ENCODE peak calls at places on chromosomes 5 and 9, in seven cellular contexts. Y is H1, K is GM20000, L is MM.1S, R is tibial artery, B is spleen, T is endothelial cell. D is an unnamed sample.

GRCh38 chr5:140855772-140856674 is at the start of gene PCDHA10:
- DNase-seq in Y (no peak), K (no peak), L (no peak), R (no peak), B (no peak), T (no peak), D (no peak)

GRCh38 chr5:66814146-66814991 is 218.2 kb downstream of the MAST4 start:
- DNase-seq in Y (no peak), K (peak; percentile 65), L (peak; percentile 61), R (no peak), B (no peak), T (peak; percentile 50), D (no peak)

GRCh38 chr5:150206076-150206779 is 16.4 kb downstream of the SLC6A7 start:
- DNase-seq in Y (no peak), K (no peak), L (no peak), R (no peak), B (no peak), T (no peak), D (no peak)

GRCh38 chr9:90813523-90813922 is 11.9 kb downstream of the SYK start:
- DNase-seq in Y (no peak), K (no peak), L (no peak), R (no peak), B (no peak), T (no peak), D (no peak)

GRCh38 chr5:172559004-172559932 is 81.8 kb upstream of the NEURL1B start:
- DNase-seq in Y (no peak), K (no peak), L (no peak), R (no peak), B (peak; percentile 49), T (no peak), D (peak; percentile 78)

GRCh38 chr5:68243681-68244080 is 28.1 kb downstream of the PIK3R1 start:
- DNase-seq in Y (no peak), K (no peak), L (no peak), R (no peak), B (no peak), T (no peak), D (no peak)

GRCh38 chr5:88785396-88786216 is 97.4 kb downstream of the MEF2C start:
- DNase-seq in Y (peak; percentile 5), K (no peak), L (no peak), R (no peak), B (no peak), T (no peak), D (no peak)

GRCh38 chr5:151707566-151707965 is 20.9 kb upstream of the SPARC start:
- DNase-seq in Y (no peak), K (no peak), L (no peak), R (no peak), B (no peak), T (no peak), D (no peak)

GRCh38 chr5:75756191-75756590 is 39.0 kb upstream of the POC5 start:
- DNase-seq in Y (no peak), K (no peak), L (no peak), R (no peak), B (no peak), T (no peak), D (no peak)

GRCh38 chr9:69674112-69674511 is 1.9 kb upstream of the APBA1 start:
- DNase-seq in Y (no peak), K (no peak), L (no peak), R (no peak), B (no peak), T (no peak), D (no peak)

GRCh38 chr9:18910435-18910834 is 122.6 kb downstream of the SAXO1 start:
- DNase-seq in Y (no peak), K (no peak), L (no peak), R (no peak), B (no peak), T (no peak), D (no peak)

GRCh38 chr9:5832093-5832542 is 799 bp downstream of the ERMP1 start:
- DNase-seq in Y (no peak), K (no peak), L (peak; percentile 32), R (no peak), B (no peak), T (no peak), D (no peak)

GRCh38 chr5:55071413-55071812 is 31.0 kb upstream of the GZMA start:
- DNase-seq in Y (no peak), K (no peak), L (no peak), R (no peak), B (no peak), T (no peak), D (no peak)

GRCh38 chr5:173679909-173680626 is 63.6 kb upstream of the BOD1 start:
- DNase-seq in Y (no peak), K (no peak), L (peak; percentile 36), R (no peak), B (no peak), T (no peak), D (no peak)

GRCh38 chr5:113044776-113045175 is 68.2 kb downstream of the DCP2 start:
- DNase-seq in Y (no peak), K (no peak), L (no peak), R (no peak), B (no peak), T (no peak), D (peak; percentile 54)

GRCh38 chr9:136448655-136449054 is 9.0 kb upstream of the INPP5E start:
- DNase-seq in Y (no peak), K (no peak), L (no peak), R (no peak), B (no peak), T (no peak), D (no peak)

GRCh38 chr5:90434116-90434714 is 24.7 kb upstream of the CETN3 start:
- DNase-seq in Y (peak; percentile 21), K (peak; percentile 23), L (peak; percentile 63), R (no peak), B (no peak), T (peak; percentile 54), D (no peak)

GRCh38 chr5:167578977-167579700 is 712.3 kb upstream of the WWC1 start:
- DNase-seq in Y (no peak), K (no peak), L (no peak), R (no peak), B (no peak), T (no peak), D (no peak)
- TF ChIP-seq CTCF in Y (no peak), K (no peak), L (no peak), R (no peak), B (no peak), T (no peak), D (no peak)

GRCh38 chr5:65382582-65382981 is 99.1 kb downstream of the ADAMTS6 start:
- DNase-seq in Y (no peak), K (no peak), L (no peak), R (no peak), B (no peak), T (no peak), D (no peak)
- TF ChIP-seq CTCF in Y (no peak), K (no peak), L (no peak), R (no peak), B (no peak), T (no peak), D (no peak)

DNA sequence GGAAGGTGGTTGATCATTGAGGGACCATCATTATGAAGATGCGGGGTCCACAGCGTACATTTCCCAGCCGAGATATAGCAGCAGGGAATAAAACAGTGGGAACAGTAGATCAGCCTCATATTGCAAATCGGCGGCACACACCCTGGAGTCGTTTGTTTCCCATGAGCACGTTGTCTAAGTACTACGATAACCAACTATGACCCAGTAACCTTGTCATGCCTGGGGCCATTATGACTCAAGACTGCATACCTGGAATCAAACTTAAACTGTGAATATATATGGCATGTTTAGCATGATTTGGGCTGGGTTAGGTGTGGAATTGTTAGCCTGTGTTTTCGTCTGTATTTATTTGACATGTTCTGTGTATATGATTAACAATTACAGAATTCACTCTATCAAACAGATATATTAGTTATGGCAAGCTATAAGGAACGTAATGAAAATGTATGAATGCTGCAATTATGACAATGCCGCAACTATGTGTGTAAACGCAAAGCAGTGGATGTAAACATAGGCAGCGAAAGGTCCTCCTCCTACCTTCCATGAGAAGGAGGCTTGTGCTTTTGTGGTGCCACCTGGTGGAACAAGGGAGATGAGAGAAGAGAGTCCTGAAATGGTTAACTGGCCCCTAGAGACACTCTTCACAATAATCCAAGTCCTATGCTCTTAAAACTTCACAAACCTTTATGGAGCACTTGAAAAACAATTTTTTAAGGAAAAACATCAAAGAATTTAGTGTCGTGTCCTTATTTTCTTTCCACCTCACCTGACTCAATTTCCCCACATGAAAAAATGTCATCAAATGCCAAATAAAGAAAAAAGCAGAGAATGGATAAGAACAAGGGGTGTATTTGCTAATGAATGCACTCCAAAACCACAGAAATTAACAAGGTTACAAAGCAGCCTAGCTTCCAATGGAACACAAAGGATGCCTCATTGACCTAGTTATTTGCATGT is 47.1 kb downstream of the SEMA5A start:
- DNase-seq in Y (no peak), K (peak; percentile 32), L (peak; percentile 29), R (no peak), B (no peak), T (peak; percentile 41), D (no peak)
- TF ChIP-seq CTCF in Y (peak; percentile 75), K (no peak), L (peak; percentile 41), R (no peak), B (no peak), T (peak; percentile 43), D (no peak)

GRCh38 chr5:168881427-168882149 is 302.4 kb upstream of the PANK3 start:
- DNase-seq in Y (peak; percentile 63), K (no peak), L (no peak), R (no peak), B (no peak), T (no peak), D (no peak)
- TF ChIP-seq CTCF in Y (peak; percentile 54), K (no peak), L (no peak), R (no peak), B (no peak), T (no peak), D (no peak)